ENCODE peak calls at places on chromosomes 12 and 14, in five cellular contexts. One of them, this sample, is unnamed.

GRCh38 chr12:22792198-22792597 is 167.2 kb downstream of the ETNK1 start:
- DNase-seq in kidney tubule cell: peak
- DNase-seq in Calu3: no peak
- DNase-seq in astrocyte of the cerebellum: no peak
- DNase-seq in choroid plexus epithelial cell: no peak
- DNase-seq in this sample: no peak

GRCh38 chr12:80837342-80837978 is 100.3 kb downstream of the LIN7A start:
- DNase-seq in astrocyte of the cerebellum: peak
- DNase-seq in kidney tubule cell: peak
- DNase-seq in Calu3: peak
- DNase-seq in choroid plexus epithelial cell: peak
- DNase-seq in this sample: peak

GRCh38 chr14:95619785-95620417 is 66.3 kb upstream of the TCL1B start:
- DNase-seq in Calu3: no peak
- DNase-seq in choroid plexus epithelial cell: no peak
- DNase-seq in kidney tubule cell: no peak
- DNase-seq in astrocyte of the cerebellum: no peak
- DNase-seq in this sample: no peak

GRCh38 chr12:65891987-65892481 is 67.8 kb downstream of the HMGA2 start:
- DNase-seq in Calu3: peak
- DNase-seq in choroid plexus epithelial cell: peak
- DNase-seq in astrocyte of the cerebellum: peak
- DNase-seq in kidney tubule cell: peak
- DNase-seq in this sample: peak

GRCh38 chr12:108565976-108566375 is 3.6 kb downstream of the ISCU start:
- DNase-seq in choroid plexus epithelial cell: peak
- DNase-seq in astrocyte of the cerebellum: no peak
- DNase-seq in Calu3: peak
- DNase-seq in kidney tubule cell: peak
- DNase-seq in this sample: no peak

GRCh38 chr12:56818629-56819028 is 55.5 kb downstream of the HSD17B6 start:
- DNase-seq in choroid plexus epithelial cell: no peak
- DNase-seq in astrocyte of the cerebellum: no peak
- DNase-seq in kidney tubule cell: no peak
- DNase-seq in Calu3: no peak
- DNase-seq in this sample: no peak

GRCh38 chr12:92080390-92081285 is 65.0 kb downstream of the BTG1 start:
- DNase-seq in Calu3: peak
- DNase-seq in kidney tubule cell: peak
- DNase-seq in astrocyte of the cerebellum: peak
- DNase-seq in choroid plexus epithelial cell: peak
- DNase-seq in this sample: no peak

GRCh38 chr14:75301666-75302325 is 23.2 kb downstream of the FOS start:
- DNase-seq in choroid plexus epithelial cell: peak
- DNase-seq in Calu3: peak
- DNase-seq in kidney tubule cell: peak
- DNase-seq in astrocyte of the cerebellum: no peak
- DNase-seq in this sample: no peak

GRCh38 chr14:89853976-89854693 is 100.4 kb downstream of the EFCAB11 start:
- DNase-seq in astrocyte of the cerebellum: no peak
- DNase-seq in kidney tubule cell: no peak
- DNase-seq in Calu3: no peak
- DNase-seq in choroid plexus epithelial cell: no peak
- DNase-seq in this sample: no peak

GRCh38 chr12:48542300-48542928 is 17.0 kb downstream of the OR8S1 start:
- DNase-seq in Calu3: peak
- DNase-seq in choroid plexus epithelial cell: peak
- DNase-seq in astrocyte of the cerebellum: no peak
- DNase-seq in kidney tubule cell: peak
- DNase-seq in this sample: no peak

GRCh38 chr12:49059385-49060232 is 985 bp downstream of the KMT2D start:
- DNase-seq in kidney tubule cell: peak
- DNase-seq in choroid plexus epithelial cell: peak
- DNase-seq in astrocyte of the cerebellum: no peak
- DNase-seq in Calu3: peak
- DNase-seq in this sample: no peak

GRCh38 chr12:67742461-67742860 is 93.9 kb downstream of the DYRK2 start:
- DNase-seq in Calu3: no peak
- DNase-seq in astrocyte of the cerebellum: no peak
- DNase-seq in choroid plexus epithelial cell: no peak
- DNase-seq in kidney tubule cell: no peak
- DNase-seq in this sample: no peak

GRCh38 chr12:132430838-132431826 is 58.8 kb upstream of the FBRSL1 start:
- DNase-seq in choroid plexus epithelial cell: no peak
- DNase-seq in astrocyte of the cerebellum: no peak
- DNase-seq in Calu3: no peak
- DNase-seq in kidney tubule cell: no peak
- DNase-seq in this sample: no peak

GRCh38 chr14:102731101-102731870 is 46.0 kb upstream of the TRAF3 start:
- DNase-seq in kidney tubule cell: no peak
- DNase-seq in Calu3: no peak
- DNase-seq in choroid plexus epithelial cell: no peak
- DNase-seq in astrocyte of the cerebellum: no peak
- DNase-seq in this sample: no peak

GRCh38 chr12:52165096-52165855 is 26.5 kb downstream of the KRT80 start:
- DNase-seq in choroid plexus epithelial cell: no peak
- DNase-seq in kidney tubule cell: no peak
- DNase-seq in Calu3: no peak
- DNase-seq in astrocyte of the cerebellum: no peak
- DNase-seq in this sample: no peak

GRCh38 chr12:98399532-98399931 is 115.9 kb upstream of the TMPO start:
- DNase-seq in choroid plexus epithelial cell: peak
- DNase-seq in astrocyte of the cerebellum: peak
- DNase-seq in Calu3: peak
- DNase-seq in kidney tubule cell: peak
- DNase-seq in this sample: peak

GRCh38 chr12:9391751-9392240 is 183.6 kb upstream of the PZP start:
- DNase-seq in astrocyte of the cerebellum: no peak
- DNase-seq in Calu3: no peak
- DNase-seq in kidney tubule cell: peak
- DNase-seq in choroid plexus epithelial cell: no peak
- DNase-seq in this sample: no peak

GRCh38 chr12:10454531-10454930 is 1.4 kb upstream of the KLRC1 start:
- DNase-seq in kidney tubule cell: peak
- DNase-seq in choroid plexus epithelial cell: peak
- DNase-seq in Calu3: no peak
- DNase-seq in astrocyte of the cerebellum: no peak
- DNase-seq in this sample: no peak

GRCh38 chr12:112149596-112149995 is 24.2 kb downstream of the TRAFD1 start:
- DNase-seq in Calu3: peak
- DNase-seq in choroid plexus epithelial cell: no peak
- DNase-seq in kidney tubule cell: peak
- DNase-seq in astrocyte of the cerebellum: no peak
- DNase-seq in this sample: no peak

GRCh38 chr12:113007166-113007565 is 28.8 kb downstream of the OAS2 start:
- DNase-seq in astrocyte of the cerebellum: peak
- DNase-seq in kidney tubule cell: peak
- DNase-seq in Calu3: peak
- DNase-seq in choroid plexus epithelial cell: peak
- DNase-seq in this sample: no peak

GRCh38 chr14:87178277-87178676 is 814.7 kb downstream of the GALC start:
- DNase-seq in choroid plexus epithelial cell: no peak
- DNase-seq in Calu3: no peak
- DNase-seq in kidney tubule cell: no peak
- DNase-seq in astrocyte of the cerebellum: no peak
- DNase-seq in this sample: no peak

GRCh38 chr12:106227641-106228319 is 20.0 kb downstream of the CKAP4 start:
- DNase-seq in Calu3: peak
- DNase-seq in choroid plexus epithelial cell: peak
- DNase-seq in kidney tubule cell: peak
- DNase-seq in astrocyte of the cerebellum: no peak
- DNase-seq in this sample: no peak

GRCh38 chr12:110750784-110751461 is 8.2 kb upstream of the PPP1CC start:
- DNase-seq in astrocyte of the cerebellum: peak
- DNase-seq in kidney tubule cell: no peak
- DNase-seq in choroid plexus epithelial cell: no peak
- DNase-seq in Calu3: no peak
- DNase-seq in this sample: no peak

GRCh38 chr12:113161415-113162016 is 12.0 kb downstream of the CFAP73 start:
- DNase-seq in astrocyte of the cerebellum: no peak
- DNase-seq in kidney tubule cell: no peak
- DNase-seq in choroid plexus epithelial cell: no peak
- DNase-seq in Calu3: no peak
- DNase-seq in this sample: no peak

GRCh38 chr12:120472521-120472920 is 3.0 kb upstream of the SRSF9 start:
- DNase-seq in kidney tubule cell: no peak
- DNase-seq in Calu3: no peak
- DNase-seq in astrocyte of the cerebellum: no peak
- DNase-seq in choroid plexus epithelial cell: no peak
- DNase-seq in this sample: no peak

GRCh38 chr14:77339407-77339806 is 18.6 kb downstream of the GSTZ1 start:
- DNase-seq in choroid plexus epithelial cell: peak
- DNase-seq in kidney tubule cell: peak
- DNase-seq in astrocyte of the cerebellum: no peak
- DNase-seq in Calu3: no peak
- DNase-seq in this sample: peak

GRCh38 chr14:100882991-100883788 is 20.3 kb downstream of the RTL1 start:
- DNase-seq in astrocyte of the cerebellum: no peak
- DNase-seq in kidney tubule cell: no peak
- DNase-seq in choroid plexus epithelial cell: no peak
- DNase-seq in Calu3: no peak
- DNase-seq in this sample: no peak

GRCh38 chr14:23588884-23589598 is 10.5 kb upstream of the JPH4 start:
- DNase-seq in choroid plexus epithelial cell: peak
- DNase-seq in kidney tubule cell: peak
- DNase-seq in astrocyte of the cerebellum: peak
- DNase-seq in Calu3: peak
- DNase-seq in this sample: peak

GRCh38 chr12:55036326-55036725 is 16.6 kb downstream of the NEUROD4 start:
- DNase-seq in choroid plexus epithelial cell: no peak
- DNase-seq in astrocyte of the cerebellum: no peak
- DNase-seq in Calu3: no peak
- DNase-seq in kidney tubule cell: no peak
- DNase-seq in this sample: no peak

GRCh38 chr12:54051081-54051912 is 2.3 kb upstream of the HOXC4 start:
- DNase-seq in Calu3: no peak
- DNase-seq in kidney tubule cell: no peak
- DNase-seq in choroid plexus epithelial cell: no peak
- DNase-seq in astrocyte of the cerebellum: no peak
- DNase-seq in this sample: no peak

GRCh38 chr12:124480469-124481256 is 86.7 kb downstream of the NCOR2 start:
- DNase-seq in kidney tubule cell: peak
- DNase-seq in choroid plexus epithelial cell: peak
- DNase-seq in astrocyte of the cerebellum: no peak
- DNase-seq in Calu3: peak
- DNase-seq in this sample: no peak

GRCh38 chr12:77131977-77132490 is 66.7 kb upstream of the E2F7 start:
- DNase-seq in astrocyte of the cerebellum: no peak
- DNase-seq in Calu3: peak
- DNase-seq in kidney tubule cell: no peak
- DNase-seq in choroid plexus epithelial cell: no peak
- DNase-seq in this sample: no peak

GRCh38 chr12:27861428-27862167 is 81.6 kb upstream of the MANSC4 start:
- DNase-seq in Calu3: no peak
- DNase-seq in astrocyte of the cerebellum: no peak
- DNase-seq in choroid plexus epithelial cell: peak
- DNase-seq in kidney tubule cell: no peak
- DNase-seq in this sample: no peak

GRCh38 chr12:97756066-97756701 is 293.6 kb downstream of the RMST start:
- DNase-seq in kidney tubule cell: no peak
- DNase-seq in Calu3: no peak
- DNase-seq in choroid plexus epithelial cell: no peak
- DNase-seq in astrocyte of the cerebellum: no peak
- DNase-seq in this sample: no peak

GRCh38 chr14:66174453-66174891 is 311.7 kb upstream of the CCDC196 start:
- DNase-seq in kidney tubule cell: no peak
- DNase-seq in astrocyte of the cerebellum: no peak
- DNase-seq in choroid plexus epithelial cell: peak
- DNase-seq in Calu3: no peak
- DNase-seq in this sample: no peak

GRCh38 chr12:1880876-1881275 is 37.6 kb downstream of the CACNA2D4 start:
- DNase-seq in choroid plexus epithelial cell: no peak
- DNase-seq in astrocyte of the cerebellum: no peak
- DNase-seq in kidney tubule cell: no peak
- DNase-seq in Calu3: no peak
- DNase-seq in this sample: no peak

GRCh38 chr14:104352493-104353220 is 214.3 kb downstream of the KIF26A start:
- DNase-seq in astrocyte of the cerebellum: no peak
- DNase-seq in kidney tubule cell: no peak
- DNase-seq in Calu3: no peak
- DNase-seq in choroid plexus epithelial cell: no peak
- DNase-seq in this sample: no peak

GRCh38 chr14:31386271-31386670 is 34.1 kb downstream of the HEATR5A start:
- DNase-seq in astrocyte of the cerebellum: no peak
- DNase-seq in Calu3: no peak
- DNase-seq in choroid plexus epithelial cell: no peak
- DNase-seq in kidney tubule cell: no peak
- DNase-seq in this sample: no peak